ENCODE peak calls at places on chromosomes 5 and 9, in five cellular contexts. One of them, this sample, is unnamed.

GRCh38 chr5:74502479-74502950 is 138.0 kb downstream of the ENC1 start:
- DNase-seq in AG09319: no peak
- DNase-seq in NCI-H446: no peak
- DNase-seq in GM23338: no peak
- DNase-seq in brain microvascular endothelial cell: no peak
- DNase-seq in this sample: no peak

GRCh38 chr9:130670644-130671043 is 6.2 kb downstream of the PRDM12 start:
- DNase-seq in AG09319: no peak
- DNase-seq in NCI-H446: no peak
- DNase-seq in GM23338: no peak
- DNase-seq in brain microvascular endothelial cell: no peak
- DNase-seq in this sample: no peak

GRCh38 chr5:74200560-74200959 is 440.0 kb downstream of the ENC1 start:
- DNase-seq in AG09319: no peak
- DNase-seq in NCI-H446: peak
- DNase-seq in GM23338: no peak
- DNase-seq in brain microvascular endothelial cell: no peak
- DNase-seq in this sample: no peak

GRCh38 chr9:35756743-35757526 is 2.9 kb upstream of the MSMP start:
- DNase-seq in AG09319: no peak
- DNase-seq in NCI-H446: peak
- DNase-seq in GM23338: peak
- DNase-seq in brain microvascular endothelial cell: no peak
- DNase-seq in this sample: peak

GRCh38 chr5:58259685-58260152 is 200.2 kb downstream of the PLK2 start:
- DNase-seq in AG09319: peak
- DNase-seq in NCI-H446: no peak
- DNase-seq in GM23338: peak
- DNase-seq in brain microvascular endothelial cell: peak
- DNase-seq in this sample: no peak

GRCh38 chr5:10133830-10134229 is 115.9 kb downstream of the ATPSCKMT start:
- DNase-seq in AG09319: no peak
- DNase-seq in NCI-H446: peak
- DNase-seq in GM23338: peak
- DNase-seq in brain microvascular endothelial cell: peak
- DNase-seq in this sample: no peak

GRCh38 chr5:176737001-176737745 is 73.2 kb upstream of the UNC5A start:
- DNase-seq in AG09319: no peak
- DNase-seq in NCI-H446: no peak
- DNase-seq in GM23338: no peak
- DNase-seq in brain microvascular endothelial cell: no peak
- DNase-seq in this sample: peak

GRCh38 chr5:173515526-173515925 is 100.9 kb downstream of the BOD1 start:
- DNase-seq in AG09319: peak
- DNase-seq in NCI-H446: no peak
- DNase-seq in GM23338: no peak
- DNase-seq in brain microvascular endothelial cell: no peak
- DNase-seq in this sample: no peak

GRCh38 chr5:22431840-22432239 is 421.3 kb downstream of the CDH12 start:
- DNase-seq in AG09319: no peak
- DNase-seq in NCI-H446: no peak
- DNase-seq in GM23338: no peak
- DNase-seq in brain microvascular endothelial cell: no peak
- DNase-seq in this sample: no peak

GRCh38 chr5:67246108-67246507 is 49.5 kb upstream of the CD180 start:
- DNase-seq in AG09319: peak
- DNase-seq in NCI-H446: peak
- DNase-seq in GM23338: peak
- DNase-seq in brain microvascular endothelial cell: peak
- DNase-seq in this sample: no peak

GRCh38 chr5:89729623-89730390 is 679.7 kb downstream of the CETN3 start:
- DNase-seq in AG09319: no peak
- DNase-seq in NCI-H446: peak
- DNase-seq in GM23338: no peak
- DNase-seq in brain microvascular endothelial cell: no peak
- DNase-seq in this sample: no peak

GRCh38 chr5:149039501-149039900 is 23.4 kb downstream of the SH3TC2 start:
- DNase-seq in AG09319: no peak
- DNase-seq in NCI-H446: no peak
- DNase-seq in GM23338: no peak
- DNase-seq in brain microvascular endothelial cell: no peak
- DNase-seq in this sample: no peak

GRCh38 chr9:13088734-13089427 is 190.6 kb downstream of the MPDZ start:
- DNase-seq in AG09319: peak
- DNase-seq in NCI-H446: peak
- DNase-seq in GM23338: peak
- DNase-seq in brain microvascular endothelial cell: peak
- DNase-seq in this sample: peak

GRCh38 chr5:140341591-140341990 is 4.8 kb downstream of the HBEGF start:
- DNase-seq in AG09319: no peak
- DNase-seq in NCI-H446: peak
- DNase-seq in GM23338: no peak
- DNase-seq in brain microvascular endothelial cell: no peak
- DNase-seq in this sample: peak

GRCh38 chr5:125317546-125317995 is 571.1 kb upstream of the ZNF608 start:
- DNase-seq in AG09319: no peak
- DNase-seq in NCI-H446: peak
- DNase-seq in GM23338: peak
- DNase-seq in brain microvascular endothelial cell: no peak
- DNase-seq in this sample: no peak

GRCh38 chr5:151234476-151235238 is 10.8 kb upstream of the CCDC69 start:
- DNase-seq in AG09319: peak
- DNase-seq in NCI-H446: no peak
- DNase-seq in GM23338: no peak
- DNase-seq in brain microvascular endothelial cell: peak
- DNase-seq in this sample: no peak

GRCh38 chr5:73132759-73133158 is 12.4 kb downstream of the TMEM171 start:
- DNase-seq in AG09319: no peak
- DNase-seq in NCI-H446: no peak
- DNase-seq in GM23338: no peak
- DNase-seq in brain microvascular endothelial cell: no peak
- DNase-seq in this sample: no peak